ENCODE peak calls at places on chromosomes 7 and 10, in nine cellular contexts. E, K, B, W, G, U, J, P and X are unnamed samples.
A peak's percentile ranks its signal among the peaks of the same experiment; 100 is the strongest.

GRCh38 chr10:124030711-124031110 is 62.7 kb downstream of the CHST15 start:
- DNase-seq in E (no peak), K (no peak), B (no peak), W (peak; percentile 58), G (no peak), U (no peak), J (no peak), P (no peak), X (no peak)

GRCh38 chr7:52995676-52996075 is 39.8 kb upstream of the POM121L12 start:
- DNase-seq in E (no peak), K (no peak), B (no peak), W (no peak), G (no peak), U (no peak), J (no peak), P (no peak), X (no peak)

GRCh38 chr7:127760436-127761031 is 108.5 kb downstream of the SND1 start:
- DNase-seq in E (no peak), K (no peak), B (no peak), W (no peak), G (no peak), U (no peak), J (no peak), P (no peak), X (no peak)

GRCh38 chr7:125930848-125931247 is 1001.2 kb upstream of the POT1 start:
- DNase-seq in E (no peak), K (no peak), B (no peak), W (no peak), G (no peak), U (no peak), J (no peak), P (no peak), X (no peak)

GRCh38 chr7:150406565-150407421 is 27.7 kb downstream of the ZNF775 start:
- DNase-seq in E (no peak), K (no peak), B (peak; percentile 56), W (no peak), G (peak; percentile 48), U (no peak), J (no peak), P (no peak), X (no peak)

GRCh38 chr10:129967579-129968019 is 3.5 kb upstream of the EBF3 start:
- DNase-seq in E (no peak), K (no peak), B (no peak), W (no peak), G (no peak), U (no peak), J (no peak), P (no peak), X (no peak)

GRCh38 chr7:50544992-50545391 is 20.2 kb downstream of the DDC start:
- DNase-seq in E (no peak), K (no peak), B (no peak), W (no peak), G (no peak), U (no peak), J (no peak), P (no peak), X (no peak)

GRCh38 chr10:123778719-123779118 is 112.6 kb downstream of the GPR26 start:
- DNase-seq in E (no peak), K (no peak), B (no peak), W (no peak), G (no peak), U (no peak), J (no peak), P (no peak), X (no peak)

GRCh38 chr10:70726909-70727495 is 54.7 kb downstream of the ADAMTS14 start:
- DNase-seq in E (no peak), K (no peak), B (no peak), W (no peak), G (no peak), U (no peak), J (no peak), P (no peak), X (no peak)

GRCh38 chr10:89481662-89482061 is 53.7 kb downstream of the SLC16A12 start:
- DNase-seq in E (peak; percentile 94), K (peak; percentile 88), B (no peak), W (no peak), G (no peak), U (no peak), J (no peak), P (no peak), X (no peak)

GRCh38 chr10:124249812-124250432 is 156.5 kb upstream of the CHST15 start:
- DNase-seq in E (no peak), K (no peak), B (no peak), W (no peak), G (no peak), U (peak; percentile 18), J (no peak), P (peak; percentile 42), X (no peak)

GRCh38 chr10:73850205-73850604 is 24.1 kb downstream of the CAMK2G start:
- DNase-seq in E (no peak), K (no peak), B (no peak), W (no peak), G (no peak), U (no peak), J (peak; percentile 43), P (no peak), X (no peak)

GRCh38 chr10:131088619-131089018 is 222.9 kb downstream of the TCERG1L start:
- DNase-seq in E (no peak), K (no peak), B (no peak), W (no peak), G (no peak), U (no peak), J (no peak), P (peak; percentile 75), X (no peak)

GRCh38 chr10:15504101-15504840 is 133.2 kb upstream of the FAM171A1 start:
- DNase-seq in E (peak; percentile 82), K (no peak), B (no peak), W (no peak), G (no peak), U (no peak), J (no peak), P (no peak), X (no peak)

GRCh38 chr10:88582806-88583583 is at the start of gene RNLS:
- DNase-seq in E (peak; percentile 58), K (peak; percentile 6), B (peak; percentile 63), W (peak; percentile 93), G (peak; percentile 63), U (peak; percentile 83), J (peak; percentile 78), P (peak; percentile 78), X (peak; percentile 3)

GRCh38 chr10:114045071-114045737 is 1.5 kb downstream of the ADRB1 start:
- DNase-seq in E (no peak), K (no peak), B (no peak), W (no peak), G (peak; percentile 6), U (no peak), J (no peak), P (peak; percentile 28), X (no peak)

GRCh38 chr10:125455855-125456254 is 227.1 kb downstream of the TEX36 start:
- DNase-seq in E (no peak), K (no peak), B (no peak), W (no peak), G (no peak), U (no peak), J (no peak), P (no peak), X (no peak)
- H3K4me3 ChIP-seq in E (no peak overlapping the region), K (no peak overlapping the region), B (no peak overlapping the region), W (no peak overlapping the region), G (no peak overlapping the region), U (no peak overlapping the region), J (no peak overlapping the region), P (no peak overlapping the region), X (no peak overlapping the region)

DNA sequence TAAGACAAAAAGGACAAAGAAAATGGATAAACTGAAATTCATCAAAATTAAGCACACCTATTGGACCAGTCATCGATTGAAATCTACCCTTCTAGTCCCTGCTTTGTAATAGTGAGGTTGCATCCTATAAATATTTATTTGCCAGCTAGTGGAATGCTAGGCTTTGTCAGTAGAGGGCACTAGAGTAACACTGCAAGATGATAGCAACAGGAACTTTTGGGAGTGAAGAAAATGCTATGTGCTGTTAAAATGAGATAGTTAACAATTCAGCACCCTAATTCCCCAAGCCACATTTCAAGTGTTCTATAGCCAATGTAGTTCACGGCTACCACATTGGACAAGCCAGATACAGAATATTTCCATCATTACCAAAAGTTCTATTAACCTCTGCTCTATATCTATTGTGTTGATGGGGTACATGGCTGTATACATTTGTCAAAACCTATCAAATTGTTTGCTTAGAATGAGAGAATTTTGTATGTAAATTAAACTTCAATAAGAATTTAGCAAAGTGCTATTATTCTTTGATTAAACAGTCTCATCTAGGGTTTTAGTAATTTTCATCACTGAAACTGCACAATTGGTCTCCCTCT is 69.8 kb downstream of the LSMEM1 start:
- DNase-seq in E (peak; percentile 70), K (peak; percentile 69), B (no peak), W (no peak), G (peak; percentile 40), U (no peak), J (no peak), P (peak; percentile 70), X (no peak)
- H3K4me3 ChIP-seq in E (no peak overlapping the region), K (no peak overlapping the region), B (no peak overlapping the region), W (no peak overlapping the region), G (no peak overlapping the region), U (no peak overlapping the region), J (no peak overlapping the region), P (no peak overlapping the region), X (no peak overlapping the region)

DNA sequence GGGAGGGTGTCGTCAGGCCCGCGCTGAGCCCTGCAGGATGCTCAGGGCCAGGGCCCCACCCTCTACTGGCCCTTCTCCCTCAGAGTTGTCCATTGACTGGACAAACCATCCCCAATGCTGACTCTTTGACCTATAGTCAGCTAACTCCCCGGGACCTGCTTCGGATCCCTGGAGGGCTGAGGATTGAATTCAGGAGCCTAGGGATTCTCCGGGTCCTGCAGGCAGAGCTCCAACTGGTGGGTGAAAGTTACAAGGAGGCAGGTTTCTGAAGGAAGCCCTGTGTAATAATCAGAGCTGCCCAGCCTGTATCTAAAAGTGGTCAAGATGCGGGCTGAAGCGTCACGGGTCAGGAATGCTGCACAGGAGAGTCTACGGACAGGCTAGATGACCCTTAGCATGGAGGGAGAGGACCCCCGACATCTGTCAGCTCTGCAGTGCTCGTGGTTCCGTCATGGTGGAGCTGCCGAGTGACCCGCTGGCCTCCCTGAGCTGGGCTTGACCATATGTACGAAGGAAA is 602 bp upstream of the CALHM2 start:
- DNase-seq in E (peak; percentile 5), K (no peak), B (no peak), W (no peak), G (no peak), U (no peak), J (no peak), P (no peak), X (no peak)
- H3K4me3 ChIP-seq in E (peak overlapping the region; percentile 87), K (peak overlapping the region; percentile 52), B (peak overlapping the region; percentile 97), W (peak overlapping the region; percentile 71), G (peak overlapping the region; percentile 78), U (peak overlapping the region; percentile 76), J (peak overlapping the region; percentile 82), P (no peak overlapping the region), X (peak overlapping the region; percentile 91)

DNA sequence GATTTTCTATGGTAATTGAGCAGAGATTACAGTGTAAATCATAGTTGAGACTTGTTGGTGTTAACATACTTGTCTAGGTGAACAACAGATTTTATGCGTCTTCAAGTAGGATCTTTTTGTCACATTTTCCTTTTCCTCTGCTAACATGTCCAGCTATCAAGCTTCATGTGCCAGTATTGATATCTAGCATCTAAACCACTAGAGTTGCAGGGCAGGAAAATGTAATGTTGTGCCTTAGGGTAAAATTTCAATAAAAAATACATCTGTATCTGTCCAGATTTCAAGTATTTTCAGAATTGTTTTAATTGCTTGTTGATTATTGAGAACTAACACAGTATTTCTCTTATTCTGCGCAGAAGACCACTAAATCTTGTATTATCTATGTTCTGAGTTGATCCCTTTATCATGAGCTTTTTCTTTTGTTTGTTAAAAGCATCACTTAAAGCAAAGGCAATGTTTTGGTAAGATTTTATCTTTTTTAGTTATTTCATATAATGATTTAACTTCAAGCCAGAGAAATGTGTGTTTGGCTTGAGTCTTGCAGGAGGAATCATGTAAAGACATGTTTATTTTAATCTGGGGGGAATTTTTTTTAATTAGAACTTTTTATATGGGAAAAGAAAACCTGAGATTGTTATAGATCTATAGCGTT is 16.5 kb downstream of the BICC1 start:
- DNase-seq in E (no peak), K (no peak), B (no peak), W (no peak), G (no peak), U (no peak), J (no peak), P (no peak), X (no peak)
- H3K4me3 ChIP-seq in E (no peak overlapping the region), K (no peak overlapping the region), B (no peak overlapping the region), W (no peak overlapping the region), G (no peak overlapping the region), U (no peak overlapping the region), J (no peak overlapping the region), P (no peak overlapping the region), X (no peak overlapping the region)